ENCODE peak calls at places on chromosomes 11 and 22, in four cellular contexts. T is transverse colon, M is ovary, D is HepG2. X is an unnamed sample. For H3K36me3, the result is how much of the 10 kb centered on the place peaks cover.

GRCh38 chr11:62806611-62807121 is 1.4 kb upstream of the NXF1 start:
- DNase-seq in M (peak), D (no peak), T (peak), X (no peak)

GRCh38 chr11:45178890-45179663 is 32.6 kb downstream of the PRDM11 start:
- DNase-seq in M (no peak), D (no peak), T (no peak), X (no peak)

GRCh38 chr11:27213232-27213660 is 149.8 kb downstream of the CCDC34 start:
- DNase-seq in T (no peak), D (no peak), M (no peak), X (no peak)

GRCh38 chr11:7143908-7144307 is 55.1 kb downstream of the RBMXL2 start:
- DNase-seq in T (no peak), M (no peak), D (no peak), X (no peak)

GRCh38 chr22:27778299-27779090 is 23.1 kb downstream of the MN1 start:
- DNase-seq in D (no peak), M (no peak), T (no peak), X (no peak)

GRCh38 chr11:132911186-132911585 is 621.1 kb downstream of the OPCML start:
- DNase-seq in D (no peak), T (no peak), M (no peak), X (no peak)

GRCh38 chr22:36010913-36011312 is 17.7 kb downstream of the RBFOX2 start:
- DNase-seq in D (no peak), T (no peak), M (no peak), X (no peak)

GRCh38 chr22:30890689-30891442 is 77.7 kb downstream of the MORC2 start:
- DNase-seq in T (peak), D (no peak), M (no peak), X (no peak)

GRCh38 chr11:8250981-8251620 is 12.6 kb downstream of the LMO1 start:
- DNase-seq in M (no peak), D (no peak), T (peak), X (no peak)

GRCh38 chr11:12867531-12867930 is 141.6 kb upstream of the RASSF10 start:
- DNase-seq in T (no peak), M (no peak), D (no peak), X (no peak)

GRCh38 chr22:36644333-36644757 is 59.2 kb downstream of the CACNG2 start:
- DNase-seq in T (no peak), D (peak), M (no peak), X (peak)

GRCh38 chr11:127108838-127109237 is 108.3 kb upstream of the KIRREL3 start:
- DNase-seq in M (no peak), T (no peak), D (no peak), X (no peak)

GRCh38 chr22:31852691-31853370 is 91.5 kb upstream of the YWHAH start:
- DNase-seq in T (no peak), M (no peak), D (no peak), X (no peak)

GRCh38 chr11:131851951-131852350 is 481.5 kb downstream of the NTM start:
- DNase-seq in D (no peak), M (no peak), T (no peak), X (no peak)

GRCh38 chr11:113204280-113204679 is 110.1 kb upstream of the TTC12 start:
- DNase-seq in T (no peak), M (no peak), D (no peak), X (no peak)

GRCh38 chr11:70243912-70244652 is 26.4 kb upstream of the PPFIA1 start:
- DNase-seq in D (no peak), M (no peak), T (no peak), X (no peak)

GRCh38 chr22:49230194-49230577 is 597.5 kb downstream of the BRD1 start:
- DNase-seq in T (no peak), D (no peak), M (no peak), X (no peak)

GRCh38 chr22:43171019-43171491 is 15.9 kb downstream of the TTLL12 start:
- DNase-seq in D (no peak), M (no peak), T (peak), X (no peak)

GRCh38 chr11:95671768-95672167 is 117.8 kb downstream of the FAM76B start:
- DNase-seq in M (peak), D (no peak), T (no peak), X (no peak)

GRCh38 chr22:27930246-27931060 is 11.4 kb upstream of the PITPNB start:
- DNase-seq in D (no peak), T (no peak), M (no peak), X (no peak)

GRCh38 chr11:77557553-77557952 is 32.2 kb upstream of the AQP11 start:
- DNase-seq in M (no peak), D (peak), T (no peak), X (no peak)

GRCh38 chr11:71095294-71095850 is 157.0 kb downstream of the SHANK2 start:
- DNase-seq in T (no peak), M (no peak), D (no peak), X (no peak)

GRCh38 chr11:62487136-62487535 is 59.5 kb downstream of the AHNAK start:
- DNase-seq in M (no peak), T (no peak), D (no peak), X (no peak)

GRCh38 chr11:124536520-124536919 is 6.9 kb downstream of the OR8B12 start:
- DNase-seq in D (peak), T (peak), M (no peak), X (peak)

GRCh38 chr11:17551347-17552040 is 4.4 kb downstream of the OTOG start:
- DNase-seq in D (no peak), T (no peak), M (no peak), X (no peak)

GRCh38 chr22:25282671-25283561 is 63.5 kb downstream of the CRYBB2 start:
- DNase-seq in D (no peak), T (no peak), M (no peak), X (no peak)

GRCh38 chr11:120183701-120184141 is 27.1 kb upstream of the OAF start:
- DNase-seq in D (no peak), M (no peak), T (no peak), X (no peak)

GRCh38 chr11:57476223-57476882 is 16.0 kb downstream of the RTN4RL2 start:
- DNase-seq in M (peak), D (no peak), T (peak), X (no peak)

GRCh38 chr11:128361451-128362020 is 225.8 kb downstream of the ETS1 start:
- DNase-seq in T (no peak), M (no peak), D (no peak), X (no peak)

GRCh38 chr11:48036466-48036865 is 56.1 kb downstream of the PTPRJ start:
- DNase-seq in T (no peak), M (no peak), D (no peak), X (no peak)

GRCh38 chr11:61392991-61393595 is 706 bp downstream of the TMEM216 start:
- DNase-seq in D (no peak), T (no peak), M (no peak), X (no peak)

GRCh38 chr11:111851636-111852035 is 19.7 kb downstream of the ALG9 start:
- DNase-seq in D (peak), M (no peak), T (no peak), X (no peak)
- H3K36me3 ChIP-seq in D (under half), M (under half), T (under half), X (half or more)

GRCh38 chr11:33620423-33621120 is 80.1 kb downstream of the C11orf91 start:
- DNase-seq in D (no peak), T (no peak), M (no peak), X (no peak)
- TF ChIP-seq EP300 in D (no peak), T (no peak), M (no peak), X (no peak)

GRCh38 chr11:1072821-1073231 is 1.8 kb upstream of the MUC2 start:
- DNase-seq in M (no peak), D (no peak), T (no peak), X (no peak)

GRCh38 chr11:1073261-1073724 is 1.4 kb upstream of the MUC2 start:
- DNase-seq in D (peak), M (peak), T (peak), X (no peak)

GRCh38 chr11:1071571-1072115 is 3.0 kb upstream of the MUC2 start:
- DNase-seq in D (no peak), M (peak), T (no peak), X (no peak)

GRCh38 chr11:1070594-1071462 is 3.8 kb upstream of the MUC2 start:
- DNase-seq in T (no peak), D (no peak), M (peak), X (no peak)

DNA sequence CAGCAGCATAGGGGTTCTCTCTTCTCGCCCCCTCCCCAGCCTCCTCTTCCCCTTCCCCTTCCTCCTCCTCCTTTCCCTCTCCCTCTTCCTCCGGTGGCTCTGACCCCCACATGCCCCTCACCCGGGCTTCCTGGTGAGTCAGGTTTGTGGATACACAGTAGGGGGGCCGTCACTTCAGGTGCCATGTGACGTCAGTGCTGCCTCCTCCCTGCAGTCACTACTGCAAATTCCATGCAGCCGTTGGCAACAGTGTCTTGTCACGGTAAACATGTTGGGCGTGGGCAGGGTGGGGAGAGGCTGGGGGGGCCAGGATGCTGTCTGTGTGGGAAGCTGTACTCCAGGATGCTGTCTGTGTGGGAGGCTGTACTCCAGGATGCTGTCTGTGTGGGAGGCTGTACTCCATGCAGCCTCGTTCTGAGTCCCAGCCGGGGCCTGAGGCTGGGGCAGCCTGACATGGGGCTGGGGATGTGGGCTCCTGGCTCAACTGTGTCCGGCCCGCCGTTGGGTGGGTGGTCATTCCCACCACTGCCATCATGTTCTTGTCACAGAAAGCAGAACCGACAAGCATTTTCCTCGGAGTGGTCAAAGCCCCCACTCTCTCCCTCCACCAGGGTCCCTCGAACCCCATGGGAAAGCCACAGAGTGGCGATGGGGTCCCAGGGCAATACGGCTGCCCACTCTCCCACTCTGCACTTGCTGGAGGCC is 2.4 kb upstream of the MUC2 start:
- DNase-seq in T (no peak), M (peak), D (no peak), X (no peak)
- H3K4me3 ChIP-seq in T (no peak), M (no peak), D (no peak), X (no peak)

DNA sequence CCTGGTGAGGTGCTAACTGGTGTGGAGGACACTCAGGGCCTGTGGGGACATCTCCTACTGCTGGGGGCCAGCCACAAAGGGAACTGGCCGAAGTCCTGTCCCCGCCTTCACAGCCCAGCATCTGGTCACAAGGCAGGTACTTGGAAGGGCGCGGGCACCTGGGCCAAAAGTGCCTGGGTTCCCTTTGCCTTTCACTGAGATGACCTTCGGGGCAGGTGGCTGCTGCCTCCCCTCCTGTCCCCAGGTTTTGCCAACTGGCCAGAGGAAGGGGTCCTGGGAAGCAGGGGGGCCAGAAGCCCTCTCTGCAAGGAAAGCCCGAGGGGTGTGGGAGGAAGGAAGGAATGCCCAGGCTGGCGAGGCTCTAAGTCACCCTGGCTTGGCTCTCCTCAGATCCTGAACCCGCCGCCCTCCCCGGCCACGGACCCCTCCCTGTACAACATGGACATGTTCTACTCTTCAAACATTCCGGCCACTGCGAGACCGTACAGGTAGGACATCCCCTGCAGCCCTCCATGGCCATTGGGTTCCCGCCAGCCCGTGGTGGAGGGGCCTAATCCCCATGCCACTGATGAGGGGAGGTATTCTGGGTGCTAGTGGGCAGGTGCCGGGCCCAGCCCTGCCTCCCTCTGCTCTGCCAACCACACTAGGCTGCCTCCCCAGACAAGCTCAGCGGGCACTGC is 14.4 kb upstream of the PPP6R3 start:
- DNase-seq in D (no peak), T (no peak), M (no peak), X (no peak)
- H3K36me3 ChIP-seq in D (under half), T (under half), M (under half), X (under half)

DNA sequence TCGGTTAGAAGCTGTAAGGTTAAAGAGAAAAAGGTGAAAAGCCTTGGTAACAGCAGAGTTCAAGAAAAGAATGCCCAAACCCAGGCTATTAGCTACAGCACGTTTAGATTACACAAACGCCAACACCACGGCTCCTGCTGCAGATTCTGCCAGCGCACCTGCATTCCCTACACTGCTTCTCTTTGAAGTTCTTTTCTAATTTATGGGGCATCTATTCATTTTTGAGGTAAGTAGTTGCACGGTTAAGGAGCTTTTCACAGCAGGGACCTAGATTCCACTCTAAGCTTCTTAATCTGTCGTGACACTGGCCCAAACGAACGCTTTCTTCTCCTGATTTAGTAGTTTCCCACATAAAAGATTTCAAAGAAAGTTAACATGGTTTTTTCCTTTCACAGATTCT is 38.0 kb upstream of the CHKA start:
- DNase-seq in T (no peak), D (no peak), M (no peak), X (no peak)
- TF ChIP-seq EP300 in T (no peak), D (no peak), M (no peak), X (no peak)

GRCh38 chr22:39900306-39901227 is at the start of gene GRAP2:
- DNase-seq in T (peak), D (no peak), M (no peak), X (no peak)
- H3K4me3 ChIP-seq in T (peak), D (no peak), M (no peak), X (no peak)

DNA sequence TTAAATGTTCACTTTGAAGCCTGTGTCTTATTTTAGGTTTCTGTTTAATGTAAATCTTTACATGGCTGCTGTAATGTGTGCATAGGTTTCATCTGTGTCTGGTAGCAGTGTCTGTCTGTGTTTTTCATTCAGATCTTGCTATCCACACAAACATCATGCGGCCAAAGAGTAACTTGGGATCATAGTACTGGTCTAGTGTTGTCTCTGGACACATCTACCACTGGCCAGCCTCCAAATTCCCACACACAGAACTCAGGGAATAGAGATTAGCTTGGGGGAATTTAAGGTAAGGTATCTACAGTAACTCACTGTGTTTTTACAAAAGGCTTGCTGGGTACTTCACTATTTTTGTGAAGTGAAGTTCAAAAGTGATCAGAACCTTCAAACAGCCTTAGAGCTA is 32.1 kb upstream of the ZNF143 start:
- DNase-seq in M (no peak), T (no peak), D (peak), X (no peak)
- H3K36me3 ChIP-seq in M (under half), T (under half), D (under half), X (under half)

GRCh38 chr11:1556278-1557167 is 15.5 kb downstream of the DUSP8 start:
- DNase-seq in M (no peak), D (no peak), T (no peak), X (no peak)

GRCh38 chr11:1560011-1560579 is 12.0 kb downstream of the DUSP8 start:
- DNase-seq in D (no peak), M (no peak), T (no peak), X (no peak)

GRCh38 chr11:1557168-1557884 is 14.7 kb downstream of the DUSP8 start:
- DNase-seq in T (no peak), D (no peak), M (no peak), X (no peak)

GRCh38 chr11:1559103-1559951 is 12.7 kb downstream of the DUSP8 start:
- DNase-seq in T (peak), D (no peak), M (no peak), X (peak)

GRCh38 chr11:1557904-1558831 is 13.9 kb downstream of the DUSP8 start:
- DNase-seq in T (peak), D (no peak), M (no peak), X (no peak)
- TF ChIP-seq EP300 in T (no peak), D (no peak), M (peak), X (peak)

X was measured in tibial nerve.